ENCODE peak calls at places on chromosomes 1 and 21, in nine cellular contexts. K is neural progenitor cell; E is breast epithelium; J is iPS DF 6.9; S is activated T-cell treated with anti-CD3 and anti-CD28 coated beads, Interleukin-2, amount 50 U/mL, for 72 hours; C is heart left ventricle; N is glutamatergic neuron; T is thoracic aorta; F is NCI-H2029. X is an unnamed sample.

GRCh38 chr1:31099283-31100063 is 34.0 kb upstream of the PUM1 start:
- DNase-seq in K (no peak), E (no peak), J (no peak), S (no peak), C (no peak), N (no peak), T (no peak), F (no peak), X (no peak)

GRCh38 chr1:96520542-96520941 is 201.0 kb upstream of the PTBP2 start:
- DNase-seq in K (peak), E (no peak), J (no peak), S (no peak), C (no peak), N (no peak), T (no peak), F (no peak), X (no peak)

GRCh38 chr1:36144413-36144812 is 4.9 kb downstream of the TRAPPC3 start:
- DNase-seq in K (no peak), E (no peak), J (no peak), S (no peak), C (peak), N (no peak), T (no peak), F (no peak), X (no peak)

GRCh38 chr1:5394111-5394510 is 598.1 kb downstream of the NPHP4 start:
- DNase-seq in K (no peak), E (peak), J (no peak), S (no peak), C (no peak), N (no peak), T (no peak), F (peak), X (peak)

GRCh38 chr1:211490821-211491415 is 1.0 kb downstream of the RD3 start:
- DNase-seq in K (no peak), E (no peak), J (no peak), S (no peak), C (no peak), N (no peak), T (no peak), F (no peak), X (no peak)

GRCh38 chr21:38477241-38477640 is 21.0 kb downstream of the ERG start:
- DNase-seq in K (no peak), E (no peak), J (no peak), S (no peak), C (no peak), N (no peak), T (no peak), F (no peak), X (no peak)

GRCh38 chr1:1342061-1342562 is 7.1 kb downstream of the DVL1 start:
- DNase-seq in K (no peak), E (no peak), J (no peak), S (no peak), C (no peak), N (no peak), T (no peak), F (no peak), X (no peak)

GRCh38 chr1:53600486-53600885 is 138.5 kb downstream of the GLIS1 start:
- DNase-seq in K (no peak), E (no peak), J (no peak), S (no peak), C (no peak), N (no peak), T (no peak), F (no peak), X (peak)

GRCh38 chr1:154808909-154809262 is 61.2 kb downstream of the KCNN3 start:
- DNase-seq in K (no peak), E (no peak), J (no peak), S (no peak), C (no peak), N (no peak), T (no peak), F (no peak), X (no peak)

GRCh38 chr1:233113009-233113712 is 162.8 kb downstream of the NTPCR start:
- DNase-seq in K (peak), E (no peak), J (peak), S (peak), C (peak), N (no peak), T (peak), F (peak), X (peak)

GRCh38 chr1:26045712-26046312 is at the start of gene SLC30A2:
- DNase-seq in K (peak), E (no peak), J (no peak), S (no peak), C (no peak), N (peak), T (no peak), F (no peak), X (no peak)

GRCh38 chr1:168390261-168390660 is 109.6 kb downstream of the TBX19 start:
- DNase-seq in K (no peak), E (no peak), J (no peak), S (no peak), C (no peak), N (no peak), T (no peak), F (no peak), X (no peak)

GRCh38 chr21:44701541-44701940 is 4.6 kb downstream of the KRTAP10-12 start:
- DNase-seq in K (no peak), E (no peak), J (no peak), S (no peak), C (no peak), N (no peak), T (no peak), F (no peak), X (no peak)

GRCh38 chr1:52455686-52456085 is 51.3 kb downstream of the PRPF38A start:
- DNase-seq in K (no peak), E (no peak), J (no peak), S (no peak), C (no peak), N (no peak), T (no peak), F (no peak), X (no peak)

GRCh38 chr1:67214420-67215174 is 48.3 kb downstream of the IL23R start:
- DNase-seq in K (peak), E (no peak), J (peak), S (peak), C (no peak), N (no peak), T (no peak), F (no peak), X (no peak)

GRCh38 chr1:198923940-198924339 is 285.1 kb downstream of the PTPRC start:
- DNase-seq in K (no peak), E (no peak), J (no peak), S (no peak), C (no peak), N (no peak), T (no peak), F (no peak), X (no peak)

GRCh38 chr1:43880604-43881003 is 53.0 kb upstream of the ARTN start:
- DNase-seq in K (no peak), E (no peak), J (no peak), S (no peak), C (no peak), N (no peak), T (no peak), F (no peak), X (no peak)

GRCh38 chr1:109185990-109186703 is 27.6 kb upstream of the SARS1 start:
- DNase-seq in K (no peak), E (no peak), J (no peak), S (no peak), C (no peak), N (no peak), T (no peak), F (no peak), X (no peak)

GRCh38 chr1:204917802-204918201 is 47.1 kb downstream of the NFASC start:
- DNase-seq in K (no peak), E (no peak), J (no peak), S (no peak), C (no peak), N (no peak), T (no peak), F (no peak), X (no peak)

GRCh38 chr1:203649551-203650011 is 22.9 kb downstream of the ATP2B4 start:
- DNase-seq in K (no peak), E (no peak), J (no peak), S (peak), C (no peak), N (no peak), T (no peak), F (no peak), X (no peak)

GRCh38 chr1:228082975-228083870 is 715 bp downstream of the ARF1 start:
- DNase-seq in K (peak), E (no peak), J (no peak), S (peak), C (peak), N (peak), T (no peak), F (peak), X (no peak)

GRCh38 chr1:157626099-157626498 is 28.2 kb upstream of the FCRL4 start:
- DNase-seq in K (peak), E (no peak), J (peak), S (peak), C (no peak), N (no peak), T (no peak), F (no peak), X (no peak)

GRCh38 chr1:57623039-57623790 is 199.4 kb upstream of the DAB1 start:
- DNase-seq in K (peak), E (no peak), J (no peak), S (no peak), C (peak), N (peak), T (no peak), F (no peak), X (no peak)

GRCh38 chr1:41152622-41153044 is 89.5 kb downstream of the SCMH1 start:
- DNase-seq in K (no peak), E (no peak), J (no peak), S (no peak), C (no peak), N (no peak), T (no peak), F (no peak), X (no peak)

GRCh38 chr1:84842748-84843231 is 50.2 kb downstream of the LPAR3 start:
- DNase-seq in K (no peak), E (no peak), J (no peak), S (no peak), C (no peak), N (no peak), T (no peak), F (no peak), X (no peak)

GRCh38 chr1:115411388-115412063 is 73.5 kb upstream of the NGF start:
- DNase-seq in K (no peak), E (no peak), J (no peak), S (no peak), C (no peak), N (no peak), T (no peak), F (peak), X (no peak)

GRCh38 chr21:46160563-46161179 is 5.3 kb upstream of the FTCD start:
- DNase-seq in K (peak), E (peak), J (no peak), S (no peak), C (no peak), N (peak), T (no peak), F (no peak), X (peak)

GRCh38 chr1:43308635-43309580 is 8.1 kb downstream of the TIE1 start:
- DNase-seq in K (no peak), E (no peak), J (no peak), S (no peak), C (no peak), N (no peak), T (no peak), F (no peak), X (no peak)

GRCh38 chr1:21795075-21795474 is 12.1 kb upstream of the USP48 start:
- DNase-seq in K (no peak), E (no peak), J (no peak), S (no peak), C (no peak), N (no peak), T (no peak), F (no peak), X (no peak)

GRCh38 chr1:2320760-2321159 is 70.6 kb downstream of the MORN1 start:
- DNase-seq in K (no peak), E (no peak), J (no peak), S (no peak), C (peak), N (no peak), T (no peak), F (no peak), X (no peak)

GRCh38 chr1:55089683-55090082 is 50.3 kb downstream of the PCSK9 start:
- DNase-seq in K (no peak), E (no peak), J (no peak), S (no peak), C (no peak), N (no peak), T (no peak), F (no peak), X (no peak)

GRCh38 chr1:94634977-94635416 is 93.4 kb upstream of the F3 start:
- DNase-seq in K (no peak), E (no peak), J (no peak), S (no peak), C (no peak), N (peak), T (no peak), F (no peak), X (no peak)

GRCh38 chr1:10613861-10614260 is 139.1 kb downstream of the PEX14 start:
- DNase-seq in K (no peak), E (peak), J (no peak), S (no peak), C (no peak), N (no peak), T (no peak), F (no peak), X (no peak)

GRCh38 chr21:44322621-44323325 is 16.4 kb downstream of the CFAP410 start:
- DNase-seq in K (no peak), E (no peak), J (no peak), S (no peak), C (no peak), N (no peak), T (no peak), F (no peak), X (no peak)

GRCh38 chr1:99814373-99814900 is 35.7 kb upstream of the AGL start:
- DNase-seq in K (peak), E (no peak), J (no peak), S (no peak), C (no peak), N (no peak), T (no peak), F (no peak), X (no peak)

GRCh38 chr1:27575861-27576331 is 28.0 kb downstream of the AHDC1 start:
- DNase-seq in K (peak), E (no peak), J (no peak), S (no peak), C (peak), N (no peak), T (no peak), F (peak), X (no peak)

GRCh38 chr1:204398197-204399125 is 13.2 kb downstream of the PPP1R15B start:
- DNase-seq in K (peak), E (peak), J (peak), S (peak), C (peak), N (peak), T (no peak), F (peak), X (peak)

GRCh38 chr1:4658643-4659042 is 4.2 kb downstream of the AJAP1 start:
- DNase-seq in K (peak), E (no peak), J (no peak), S (no peak), C (no peak), N (peak), T (no peak), F (no peak), X (no peak)

X was measured in RWPE2.